ENCODE peak calls at places on chromosome 20, in four cellular contexts. I, P, Q and M are unnamed samples.

GRCh38 chr20:58223358-58223941 is 5.0 kb downstream of the ANKRD60 start:
- DNase-seq in I (no peak), P (no peak), Q (no peak), M (no peak)

GRCh38 chr20:47020231-47020630 is 125.6 kb downstream of the EYA2 start:
- DNase-seq in I (peak; percentile 34), P (no peak), Q (no peak), M (no peak)

GRCh38 chr20:25309395-25310267 is 61.7 kb downstream of the PYGB start:
- DNase-seq in I (peak; percentile 86), P (no peak), Q (no peak), M (no peak)

GRCh38 chr20:856361-856775 is 22.9 kb downstream of the FAM110A start:
- DNase-seq in I (peak; percentile 36), P (no peak), Q (no peak), M (no peak)

GRCh38 chr20:12882832-12883506 is 125.8 kb upstream of the SPTLC3 start:
- DNase-seq in I (peak; percentile 95), P (no peak), Q (no peak), M (no peak)

GRCh38 chr20:59518881-59519706 is 85.2 kb upstream of the PHACTR3 start:
- DNase-seq in I (peak; percentile 45), P (no peak), Q (peak; percentile 62), M (peak; percentile 49)

GRCh38 chr20:46253391-46253790 is 54.9 kb downstream of the CDH22 start:
- DNase-seq in I (no peak), P (peak; percentile 65), Q (no peak), M (peak; percentile 22)

GRCh38 chr20:42204261-42204660 is 586.1 kb upstream of the CHD6 start:
- DNase-seq in I (no peak), P (no peak), Q (no peak), M (no peak)

GRCh38 chr20:47353697-47354387 is 2.7 kb downstream of the ZMYND8 start:
- DNase-seq in I (peak; percentile 80), P (no peak), Q (no peak), M (no peak)

GRCh38 chr20:44129996-44130718 is 56.8 kb downstream of the JPH2 start:
- DNase-seq in I (no peak), P (peak; percentile 44), Q (no peak), M (no peak)

GRCh38 chr20:51345601-51346101 is 196.9 kb downstream of the NFATC2 start:
- DNase-seq in I (peak; percentile 56), P (no peak), Q (no peak), M (no peak)

GRCh38 chr20:41618807-41619294 is 674 bp upstream of the CHD6 start:
- DNase-seq in I (peak; percentile 16), P (no peak), Q (no peak), M (no peak)

GRCh38 chr20:24755411-24755922 is 193.6 kb upstream of the CST7 start:
- DNase-seq in I (peak; percentile 41), P (no peak), Q (no peak), M (no peak)

GRCh38 chr20:62376112-62377063 is 9.3 kb upstream of the LAMA5 start:
- DNase-seq in I (peak; percentile 91), P (peak; percentile 72), Q (peak; percentile 85), M (peak; percentile 49)

GRCh38 chr20:52071136-52071535 is 120.4 kb downstream of the ZFP64 start:
- DNase-seq in I (no peak), P (no peak), Q (no peak), M (no peak)

GRCh38 chr20:45894797-45895196 is 3.7 kb downstream of the CTSA start:
- DNase-seq in I (no peak), P (peak; percentile 41), Q (no peak), M (no peak)

GRCh38 chr20:53828673-53829085 is 235.0 kb upstream of the ZNF217 start:
- DNase-seq in I (peak; percentile 93), P (no peak), Q (no peak), M (no peak)

GRCh38 chr20:57659131-57659788 is 39.0 kb upstream of the ZBP1 start:
- DNase-seq in I (no peak), P (no peak), Q (no peak), M (peak; percentile 16)

GRCh38 chr20:25006431-25007167 is 14.0 kb upstream of the APMAP start:
- DNase-seq in I (no peak), P (peak; percentile 41), Q (no peak), M (no peak)

GRCh38 chr20:15923030-15923776 is 650.0 kb downstream of the KIF16B start:
- DNase-seq in I (no peak), P (no peak), Q (no peak), M (no peak)

GRCh38 chr20:7285918-7286556 is 518.6 kb downstream of the BMP2 start:
- DNase-seq in I (peak; percentile 88), P (peak; percentile 75), Q (peak; percentile 77), M (peak; percentile 76)

GRCh38 chr20:37245671-37246237 is 15.9 kb downstream of the GHRH start:
- DNase-seq in I (no peak), P (no peak), Q (peak; percentile 63), M (no peak)

GRCh38 chr20:25071722-25072121 is 10.2 kb downstream of the VSX1 start:
- DNase-seq in I (no peak), P (no peak), Q (peak; percentile 47), M (peak; percentile 2)

GRCh38 chr20:46056970-46057855 is 28.2 kb downstream of the SLC12A5 start:
- DNase-seq in I (peak; percentile 45), P (peak; percentile 75), Q (peak; percentile 90), M (peak; percentile 79)

GRCh38 chr20:38211200-38212097 is 46.4 kb upstream of the TGM2 start:
- DNase-seq in I (no peak), P (no peak), Q (no peak), M (no peak)

DNA sequence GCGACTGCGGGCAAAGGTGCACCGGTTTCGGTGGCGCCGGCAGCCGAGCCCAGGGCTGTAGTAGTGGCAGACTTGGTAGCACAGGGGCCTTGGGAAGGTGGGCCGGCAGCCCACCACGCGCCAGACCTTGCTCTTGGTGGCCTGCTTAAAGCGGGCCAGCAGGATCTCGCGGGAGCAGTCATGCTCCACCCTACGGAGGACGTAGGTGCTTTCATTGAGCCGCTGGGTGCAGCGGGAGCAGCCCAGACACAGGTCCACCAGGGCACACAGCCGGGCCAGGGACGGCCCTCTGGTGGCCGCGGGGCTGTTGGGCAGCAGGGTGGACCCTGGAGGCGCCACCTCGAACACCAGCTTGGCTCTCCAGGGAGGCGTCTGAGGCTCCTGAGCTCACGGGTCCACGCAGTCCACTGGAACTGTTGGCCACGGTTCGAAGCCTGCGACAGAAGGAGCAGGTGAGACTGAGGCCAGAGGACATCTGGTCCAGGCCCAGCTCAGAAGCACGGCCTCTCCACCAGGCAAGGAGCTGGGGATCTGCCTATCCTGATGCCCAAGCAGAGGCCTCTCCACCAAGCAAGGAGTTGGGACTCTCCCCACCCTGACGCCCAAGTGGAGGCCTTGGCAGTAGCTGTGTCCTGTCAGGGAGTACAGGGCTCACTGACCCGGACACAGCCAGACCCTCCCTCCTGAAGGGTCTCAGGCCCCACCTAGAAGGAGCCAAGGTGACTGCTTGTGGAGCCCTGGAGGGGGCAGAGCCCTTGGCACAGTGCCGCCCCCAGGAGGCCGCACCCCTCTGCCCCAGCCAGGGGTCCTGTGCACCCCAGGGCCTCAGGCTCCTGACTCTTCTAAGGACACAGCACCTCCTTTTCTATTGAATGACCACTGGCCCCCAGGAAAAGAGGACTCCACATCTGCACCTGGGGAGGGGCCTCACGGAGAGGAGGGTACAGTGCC is 976 bp downstream of the HELZ2 start:
- DNase-seq in I (no peak), P (no peak), Q (no peak), M (peak; percentile 52)
- TF ChIP-seq CTCF in I (peak; percentile 21), P (no peak), Q (peak; percentile 34), M (no peak)

GRCh38 chr20:31723282-31724078 is 812 bp upstream of the BCL2L1 start:
- DNase-seq in I (peak; percentile 98), P (peak; percentile 99), Q (peak; percentile 99), M (peak; percentile 100)
- TF ChIP-seq CTCF in I (peak; percentile 92), P (peak; percentile 96), Q (peak; percentile 98), M (peak; percentile 93)

DNA sequence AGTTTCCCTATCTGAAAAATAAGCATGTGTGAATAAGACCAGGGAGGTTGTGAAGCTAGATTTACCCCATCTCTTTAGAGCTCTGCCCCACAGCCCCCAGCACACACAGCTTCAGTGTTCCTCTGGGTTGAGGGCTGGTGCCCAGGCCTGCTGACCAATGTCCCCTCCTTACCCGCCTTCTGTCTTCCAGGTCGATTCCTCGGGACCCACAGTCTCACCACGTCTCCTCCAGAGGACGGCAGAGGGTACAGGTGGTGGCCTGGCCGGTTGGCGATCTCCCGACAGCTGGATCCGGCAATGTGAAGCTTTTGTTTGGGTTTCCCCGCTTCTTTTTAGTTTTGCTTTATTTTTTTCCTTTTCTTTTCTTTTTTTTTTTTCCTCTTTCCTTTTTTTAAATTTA is 42.0 kb downstream of the STK35 start:
- DNase-seq in I (no peak), P (no peak), Q (no peak), M (no peak)
- TF ChIP-seq CTCF in I (no peak), P (no peak), Q (no peak), M (no peak)

GRCh38 chr20:22303523-22303922 is 280.8 kb downstream of the FOXA2 start:
- DNase-seq in I (no peak), P (no peak), Q (no peak), M (no peak)
- TF ChIP-seq CTCF in I (no peak), P (no peak), Q (peak; percentile 35), M (no peak)